ENCODE peak calls at places on chromosomes 2 and 18, in seven cellular contexts. J is C1 segment of cervical spinal cord, R is IMR-90, C is GM23248, X is adipocyte, E is neural crest cell, A is left ventricle myocardium superior. O is an unnamed sample.

GRCh38 chr18:68436485-68436884 is 278.4 kb downstream of the TMX3 start:
- DNase-seq in J (no peak), R (peak), C (peak), X (peak), E (no peak), A (no peak), O (no peak)

GRCh38 chr2:7118606-7119503 is 201.6 kb downstream of the RNF144A start:
- DNase-seq in J (no peak), R (peak), C (peak), X (peak), E (peak), A (peak), O (peak)

GRCh38 chr18:13615432-13615861 is 110.9 kb downstream of the FAM210A start:
- DNase-seq in J (no peak), R (no peak), C (peak), X (no peak), E (no peak), A (no peak), O (no peak)

GRCh38 chr2:210577263-210578071 is 21.1 kb downstream of the CPS1 start:
- DNase-seq in J (no peak), R (peak), C (peak), X (peak), E (no peak), A (no peak), O (peak)

GRCh38 chr18:8439091-8439490 is 170.1 kb upstream of the RAB12 start:
- DNase-seq in J (no peak), R (no peak), C (peak), X (no peak), E (no peak), A (no peak), O (no peak)

GRCh38 chr2:198916548-198916947 is 541.2 kb downstream of the SATB2 start:
- DNase-seq in J (no peak), R (no peak), C (no peak), X (no peak), E (no peak), A (no peak), O (no peak)

GRCh38 chr2:239942871-239943311 is 82.3 kb downstream of the NDUFA10 start:
- DNase-seq in J (no peak), R (no peak), C (no peak), X (no peak), E (no peak), A (peak), O (no peak)

GRCh38 chr2:7943446-7943845 is 738.4 kb upstream of the ID2 start:
- DNase-seq in J (no peak), R (no peak), C (no peak), X (no peak), E (no peak), A (no peak), O (no peak)

GRCh38 chr2:133674066-133674432 is 105.8 kb upstream of the NCKAP5 start:
- DNase-seq in J (no peak), R (no peak), C (no peak), X (no peak), E (no peak), A (no peak), O (no peak)

GRCh38 chr18:59267511-59268126 is 5.6 kb downstream of the RAX start:
- DNase-seq in J (no peak), R (no peak), C (peak), X (peak), E (no peak), A (no peak), O (peak)

GRCh38 chr2:152098798-152099654 is at the start of gene CACNB4:
- DNase-seq in J (no peak), R (no peak), C (peak), X (peak), E (peak), A (peak), O (peak)

GRCh38 chr2:84078466-84078865 is 380.6 kb downstream of the SUCLG1 start:
- DNase-seq in J (no peak), R (no peak), C (no peak), X (no peak), E (no peak), A (no peak), O (no peak)

GRCh38 chr2:175864131-175864728 is 137.8 kb downstream of the LNPK start:
- DNase-seq in J (no peak), R (no peak), C (no peak), X (no peak), E (no peak), A (no peak), O (no peak)

GRCh38 chr2:54809814-54810213 is 86.4 kb downstream of the EML6 start:
- DNase-seq in J (no peak), R (peak), C (peak), X (peak), E (no peak), A (no peak), O (peak)

GRCh38 chr2:18473241-18473841 is 87.1 kb downstream of the RDH14 start:
- DNase-seq in J (no peak), R (peak), C (peak), X (peak), E (no peak), A (peak), O (peak)

GRCh38 chr2:3847397-3848052 is 144.2 kb downstream of the DCDC2C start:
- DNase-seq in J (no peak), R (no peak), C (no peak), X (no peak), E (no peak), A (no peak), O (no peak)

GRCh38 chr2:32553829-32554432 is 73.9 kb upstream of the TTC27 start:
- DNase-seq in J (no peak), R (peak), C (peak), X (peak), E (no peak), A (no peak), O (peak)

GRCh38 chr2:173137616-173138015 is 62.0 kb downstream of the MAP3K20 start:
- DNase-seq in J (no peak), R (no peak), C (no peak), X (no peak), E (no peak), A (no peak), O (no peak)

GRCh38 chr18:48690494-48690893 is 151.7 kb downstream of the CTIF start:
- DNase-seq in J (no peak), R (no peak), C (no peak), X (no peak), E (no peak), A (no peak), O (no peak)

GRCh38 chr2:97871096-97871780 is 124.5 kb downstream of the TMEM131 start:
- DNase-seq in J (no peak), R (peak), C (peak), X (peak), E (no peak), A (no peak), O (peak)

GRCh38 chr18:13455960-13456471 is 237.5 kb downstream of the LDLRAD4 start:
- DNase-seq in J (no peak), R (no peak), C (no peak), X (no peak), E (no peak), A (peak), O (no peak)

GRCh38 chr18:27599202-27599829 is 414.2 kb upstream of the CHST9 start:
- DNase-seq in J (no peak), R (peak), C (peak), X (peak), E (peak), A (peak), O (peak)

GRCh38 chr2:32977228-32977758 is 30.5 kb downstream of the LTBP1 start:
- DNase-seq in J (no peak), R (no peak), C (peak), X (no peak), E (no peak), A (peak), O (peak)

GRCh38 chr18:75265255-75265654 is 54.7 kb downstream of the TSHZ1 start:
- DNase-seq in J (no peak), R (peak), C (no peak), X (no peak), E (no peak), A (no peak), O (no peak)

GRCh38 chr2:128386066-128386465 is 67.4 kb upstream of the HS6ST1 start:
- DNase-seq in J (no peak), R (no peak), C (no peak), X (no peak), E (no peak), A (no peak), O (no peak)

GRCh38 chr2:17793803-17794349 is 22.4 kb upstream of the MSGN1 start:
- DNase-seq in J (no peak), R (peak), C (peak), X (peak), E (no peak), A (no peak), O (no peak)

GRCh38 chr2:62375051-62375450 is 130.9 kb downstream of the TMEM17 start:
- DNase-seq in J (no peak), R (no peak), C (no peak), X (no peak), E (no peak), A (no peak), O (no peak)

GRCh38 chr2:118986733-118987132 is 44.7 kb downstream of the MARCO start:
- DNase-seq in J (no peak), R (no peak), C (no peak), X (no peak), E (no peak), A (no peak), O (no peak)

GRCh38 chr2:163752252-163752651 is 16.4 kb upstream of the FIGN start:
- DNase-seq in J (no peak), R (no peak), C (no peak), X (no peak), E (no peak), A (no peak), O (no peak)

GRCh38 chr18:33051397-33051796 is 278.6 kb upstream of the KLHL14 start:
- DNase-seq in J (no peak), R (no peak), C (peak), X (peak), E (no peak), A (no peak), O (no peak)

GRCh38 chr2:196407675-196408265 is 231.7 kb upstream of the CCDC150 start:
- DNase-seq in J (no peak), R (no peak), C (no peak), X (no peak), E (no peak), A (no peak), O (no peak)